ENCODE peak calls at places on chromosomes 13 and 19, in six cellular contexts. I is transverse colon, W is tibial nerve, P is SK-N-SH, Y is RWPE1, E is BJ. K is an unnamed sample.

GRCh38 chr13:76672422-76672821 is 213.8 kb downstream of the KCTD12 start:
- DNase-seq in Y (peak; percentile 51), W (no peak), I (no peak), E (no peak), P (no peak), K (no peak)

GRCh38 chr19:50838239-50838638 is 4.9 kb upstream of the KLK15 start:
- DNase-seq in P (no peak), W (no peak), E (no peak), I (no peak), Y (no peak), K (peak; percentile 44)

GRCh38 chr19:50823389-50824042 is at the start of gene KLK1:
- DNase-seq in Y (no peak), E (no peak), P (no peak), W (no peak), I (peak; percentile 73), K (no peak)

GRCh38 chr19:37975596-37976515 is 68.8 kb downstream of the SIPA1L3 start:
- DNase-seq in W (no peak), I (no peak), E (no peak), Y (no peak), P (no peak), K (no peak)

GRCh38 chr13:91280806-91281205 is 66.7 kb upstream of the MIR17HG start:
- DNase-seq in P (no peak), Y (no peak), E (no peak), W (no peak), I (no peak), K (no peak)

GRCh38 chr19:10290439-10290875 is 705 bp downstream of the ICAM5 start:
- DNase-seq in W (no peak), Y (peak; percentile 30), P (no peak), E (no peak), I (peak; percentile 15), K (no peak)

GRCh38 chr19:28425431-28425931 is 787.5 kb downstream of the UQCRFS1 start:
- DNase-seq in P (no peak), I (no peak), W (no peak), Y (no peak), E (peak; percentile 6), K (no peak)

GRCh38 chr13:80074143-80074752 is 266.7 kb downstream of the SPRY2 start:
- DNase-seq in P (no peak), Y (no peak), W (no peak), I (no peak), E (no peak), K (no peak)

GRCh38 chr19:30228726-30229523 is 143.3 kb upstream of the ZNF536 start:
- DNase-seq in I (no peak), P (peak; percentile 76), Y (no peak), E (no peak), W (no peak), K (no peak)

GRCh38 chr13:104641309-104641708 is 1575.1 kb upstream of the SLC10A2 start:
- DNase-seq in W (no peak), P (peak; percentile 29), E (no peak), Y (no peak), I (no peak), K (no peak)

GRCh38 chr13:24692541-24692940 is 12.3 kb downstream of the ATP12A start:
- DNase-seq in W (peak; percentile 9), Y (no peak), P (no peak), E (no peak), I (no peak), K (no peak)

GRCh38 chr19:9914315-9915207 is 21.8 kb downstream of the OLFM2 start:
- DNase-seq in I (peak; percentile 76), Y (peak; percentile 92), P (peak; percentile 92), W (peak; percentile 27), E (no peak), K (peak; percentile 62)

GRCh38 chr13:43448605-43449004 is 338.2 kb downstream of the ENOX1 start:
- DNase-seq in W (no peak), Y (no peak), E (no peak), P (no peak), I (no peak), K (no peak)

GRCh38 chr19:12965017-12965811 is 4.2 kb upstream of the DAND5 start:
- DNase-seq in Y (peak; percentile 74), I (peak; percentile 88), E (no peak), W (peak; percentile 81), P (peak; percentile 89), K (peak; percentile 61)

GRCh38 chr13:80040219-80040976 is 300.5 kb downstream of the SPRY2 start:
- DNase-seq in I (no peak), W (no peak), P (no peak), E (peak; percentile 97), Y (peak; percentile 80), K (no peak)

GRCh38 chr19:2755811-2756210 is 16.0 kb upstream of the SLC39A3 start:
- DNase-seq in Y (no peak), E (no peak), P (no peak), I (no peak), W (no peak), K (no peak)

GRCh38 chr19:55546822-55547614 is 1.7 kb upstream of the SBK3 start:
- DNase-seq in W (peak; percentile 48), P (no peak), E (peak; percentile 27), Y (no peak), I (peak; percentile 55), K (no peak)
- TF ChIP-seq CTCF in W (no peak), P (no peak), E (no peak), Y (no peak), I (no peak), K (no peak)

GRCh38 chr19:917323-918151 is at the start of gene KISS1R:
- DNase-seq in Y (no peak), I (no peak), W (no peak), E (no peak), P (peak; percentile 84), K (no peak)
- TF ChIP-seq CTCF in Y (peak; percentile 65), I (peak; percentile 44), W (peak; percentile 20), E (peak; percentile 35), P (peak; percentile 53), K (peak; percentile 32)

GRCh38 chr19:15025237-15025636 is 24.0 kb upstream of the CASP14 start:
- DNase-seq in W (no peak), Y (peak; percentile 36), E (no peak), I (no peak), P (peak; percentile 33), K (no peak)
- TF ChIP-seq CTCF in W (peak; percentile 8), Y (no peak), E (no peak), I (no peak), P (peak; percentile 27), K (peak; percentile 5)

GRCh38 chr19:11373166-11373884 is 1.1 kb upstream of the SWSAP1 start:
- DNase-seq in W (no peak), P (peak; percentile 86), E (no peak), Y (peak; percentile 60), I (no peak), K (no peak)
- TF ChIP-seq CTCF in W (no peak), P (no peak), E (no peak), Y (no peak), I (no peak), K (no peak)

GRCh38 chr13:110647365-110647737 is 32.0 kb downstream of the NAXD start:
- DNase-seq in Y (no peak), E (no peak), I (no peak), W (no peak), P (no peak), K (no peak)
- TF ChIP-seq CTCF in Y (no peak), E (no peak), I (no peak), W (no peak), P (no peak), K (no peak)

GRCh38 chr13:110561335-110562033 is at the start of gene RAB20:
- DNase-seq in P (peak; percentile 96), Y (peak; percentile 87), E (no peak), W (peak; percentile 87), I (peak; percentile 92), K (peak; percentile 93)

GRCh38 chr13:110560606-110561334 is 752 bp downstream of the RAB20 start:
- DNase-seq in E (no peak), P (peak; percentile 71), Y (peak; percentile 45), W (no peak), I (peak; percentile 38), K (no peak)

GRCh38 chr13:110559986-110560385 is 1.5 kb downstream of the RAB20 start:
- DNase-seq in P (no peak), I (no peak), E (no peak), W (no peak), Y (peak; percentile 20), K (no peak)

GRCh38 chr13:110557610-110558305 is 3.8 kb downstream of the RAB20 start:
- DNase-seq in Y (no peak), W (no peak), P (no peak), E (no peak), I (no peak), K (no peak)

DNA sequence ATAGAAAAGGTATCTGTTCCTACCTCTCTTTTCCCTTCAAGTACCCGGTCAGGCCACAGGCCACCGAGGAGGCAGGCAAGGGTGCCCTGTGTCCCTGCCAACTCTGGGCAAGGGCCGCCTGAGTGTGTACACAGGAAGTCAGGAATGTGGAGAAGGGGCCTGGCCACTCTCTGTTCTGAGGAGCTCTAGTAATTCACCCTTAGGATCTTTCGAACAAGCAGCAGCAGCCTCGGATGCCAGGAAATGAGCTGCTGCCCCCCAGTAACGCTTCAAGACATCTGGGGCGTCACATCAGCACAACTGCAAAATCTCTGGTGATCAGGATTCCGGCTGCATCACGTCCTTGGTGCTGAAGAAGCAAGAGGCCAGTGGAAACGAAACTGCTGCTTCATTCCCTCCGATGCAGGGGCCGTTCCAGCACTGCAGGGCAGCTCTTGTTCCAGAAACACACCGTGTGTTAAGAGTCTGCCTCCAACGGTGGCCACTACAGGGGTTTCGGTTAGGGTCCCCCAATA is 2.0 kb downstream of the RAB20 start:
- DNase-seq in W (no peak), Y (no peak), E (no peak), P (no peak), I (peak; percentile 83), K (no peak)
- TF ChIP-seq CTCF in W (no peak), Y (no peak), E (no peak), P (no peak), I (no peak), K (no peak)

GRCh38 chr13:97848886-97849285 is 104.6 kb upstream of the IPO5 start:
- DNase-seq in Y (no peak), W (no peak), I (no peak), P (no peak), E (no peak), K (no peak)

GRCh38 chr13:97851269-97851668 is 102.2 kb upstream of the IPO5 start:
- DNase-seq in W (no peak), E (no peak), P (no peak), Y (no peak), I (no peak), K (no peak)

GRCh38 chr13:97852181-97852874 is 101.1 kb upstream of the IPO5 start:
- DNase-seq in I (no peak), Y (no peak), P (no peak), W (no peak), E (no peak), K (no peak)

GRCh38 chr13:97853550-97853949 is 99.9 kb upstream of the IPO5 start:
- DNase-seq in P (no peak), Y (no peak), W (no peak), I (no peak), E (no peak), K (no peak)

DNA sequence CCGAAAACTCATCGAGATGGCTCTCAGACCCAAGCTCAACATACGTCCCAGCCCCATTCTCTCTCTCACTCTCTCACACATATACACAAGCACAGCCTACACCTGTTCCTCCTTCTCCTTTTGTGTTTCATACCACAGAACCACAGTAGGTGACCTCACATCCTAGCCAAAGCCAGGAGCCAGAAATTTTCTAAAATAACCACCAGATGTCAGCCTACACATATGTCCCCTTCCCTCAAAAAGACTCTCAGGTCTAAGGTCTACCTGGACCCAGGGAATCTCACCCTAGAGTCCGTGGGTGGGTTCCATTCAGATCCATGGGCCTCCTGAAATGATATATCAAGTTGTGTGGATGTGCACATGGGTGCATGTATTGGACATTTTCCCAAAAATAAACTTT is 104.2 kb upstream of the IPO5 start:
- DNase-seq in I (no peak), Y (peak; percentile 18), E (no peak), W (no peak), P (peak; percentile 15), K (no peak)
- TF ChIP-seq CTCF in I (no peak), Y (no peak), E (peak; percentile 43), W (peak; percentile 9), P (peak; percentile 58), K (no peak)

K was measured in prostate gland.